ENCODE peak calls at places on chromosome 2, in ten cellular contexts. O is stimulated activated CD8-positive, alpha-beta memory T cell treated with anti-CD3 and anti-CD28 coated beads, Interleukin-7, amount 100 ng/mL, for 4 hours; D is GDM1; X is naive B cell; R is HEK293T; C is cardiac fibroblast; F is tibial nerve; H is naive thymus-derived CD8-positive, alpha-beta T cell; S is glomerular endothelial cell; W is CD8-positive, alpha-beta T cell. M is an unnamed sample.

GRCh38 chr2:234863043-234863934 is 88.5 kb upstream of the SH3BP4 start:
- DNase-seq in O (no peak), D (no peak), X (no peak), R (no peak), C (peak; percentile 79), F (peak; percentile 27), H (no peak), S (no peak), W (no peak), M (no peak)

GRCh38 chr2:96188821-96189526 is 19.7 kb downstream of the STARD7 start:
- DNase-seq in O (no peak), D (no peak), X (no peak), R (no peak), C (no peak), F (no peak), H (no peak), S (no peak), W (no peak), M (no peak)

GRCh38 chr2:144349674-144350073 is 170.2 kb downstream of the ZEB2 start:
- DNase-seq in O (no peak), D (no peak), X (no peak), R (no peak), C (no peak), F (no peak), H (no peak), S (no peak), W (no peak), M (no peak)

GRCh38 chr2:233353769-233354499 is at the start of gene DGKD:
- DNase-seq in O (peak; percentile 45), D (peak; percentile 46), X (peak; percentile 87), R (peak; percentile 91), C (peak; percentile 40), F (peak; percentile 32), H (peak; percentile 92), S (no peak), W (peak; percentile 68), M (peak; percentile 96)

GRCh38 chr2:134586289-134586980 is 132.4 kb downstream of the TMEM163 start:
- DNase-seq in O (no peak), D (no peak), X (no peak), R (no peak), C (no peak), F (no peak), H (no peak), S (no peak), W (no peak), M (peak; percentile 12)

GRCh38 chr2:193272011-193272410 is 1077.3 kb upstream of the TMEFF2 start:
- DNase-seq in O (no peak), D (peak; percentile 33), X (no peak), R (no peak), C (no peak), F (no peak), H (no peak), S (no peak), W (no peak), M (no peak)

GRCh38 chr2:108855194-108855593 is 68.6 kb downstream of the CCDC138 start:
- DNase-seq in O (no peak), D (no peak), X (no peak), R (no peak), C (peak; percentile 26), F (no peak), H (no peak), S (no peak), W (no peak), M (no peak)

GRCh38 chr2:38076250-38076709 is 329 bp upstream of the CYP1B1 start:
- DNase-seq in O (no peak), D (peak; percentile 32), X (no peak), R (peak; percentile 78), C (peak; percentile 88), F (peak; percentile 68), H (no peak), S (no peak), W (no peak), M (peak; percentile 46)

GRCh38 chr2:183179156-183179555 is 54.9 kb downstream of the NUP35 start:
- DNase-seq in O (no peak), D (no peak), X (no peak), R (no peak), C (peak; percentile 2), F (no peak), H (no peak), S (no peak), W (no peak), M (no peak)

GRCh38 chr2:217231724-217232123 is 371.9 kb upstream of the TNP1 start:
- DNase-seq in O (no peak), D (no peak), X (no peak), R (no peak), C (no peak), F (no peak), H (no peak), S (no peak), W (no peak), M (no peak)

GRCh38 chr2:241391892-241392665 is 36.0 kb downstream of the FARP2 start:
- DNase-seq in O (no peak), D (no peak), X (no peak), R (peak; percentile 22), C (peak; percentile 43), F (no peak), H (no peak), S (no peak), W (no peak), M (peak; percentile 53)

GRCh38 chr2:101253713-101254085 is 1.0 kb downstream of the CNOT11 start:
- DNase-seq in O (no peak), D (no peak), X (no peak), R (no peak), C (peak; percentile 15), F (no peak), H (no peak), S (no peak), W (no peak), M (no peak)

GRCh38 chr2:175147196-175147595 is 20.8 kb downstream of the ATF2 start:
- DNase-seq in O (no peak), D (no peak), X (no peak), R (no peak), C (peak; percentile 43), F (no peak), H (no peak), S (no peak), W (no peak), M (no peak)

GRCh38 chr2:48483916-48484315 is 46.0 kb upstream of the STON1 start:
- DNase-seq in O (no peak), D (no peak), X (no peak), R (no peak), C (peak; percentile 70), F (no peak), H (no peak), S (no peak), W (no peak), M (no peak)

GRCh38 chr2:202375006-202375610 is 1.0 kb upstream of the BMPR2 start:
- DNase-seq in O (no peak), D (no peak), X (peak; percentile 28), R (no peak), C (peak; percentile 76), F (peak; percentile 36), H (peak; percentile 35), S (peak; percentile 61), W (peak; percentile 37), M (no peak)

GRCh38 chr2:203713381-203713780 is 6.9 kb downstream of the CD28 start:
- DNase-seq in O (no peak), D (no peak), X (no peak), R (no peak), C (no peak), F (no peak), H (no peak), S (no peak), W (no peak), M (no peak)

GRCh38 chr2:133086176-133086575 is 416.2 kb upstream of the LYPD1 start:
- DNase-seq in O (no peak), D (no peak), X (no peak), R (no peak), C (no peak), F (no peak), H (no peak), S (no peak), W (no peak), M (no peak)